ENCODE peak calls at places on chromosomes 6 and 20, in eight cellular contexts. X is skeletal muscle cell, N is AG08396, Y is IMR-90, A is trophoblast cell, K is foreskin fibroblast, Q is lower lobe of right lung, F is AML-193. M is an unnamed sample.

GRCh38 chr6:4727671-4728435 is 48.4 kb upstream of the CDYL start:
- DNase-seq in F (no peak), N (peak), Q (no peak), X (no peak), K (no peak), A (peak), Y (no peak), M (no peak)

GRCh38 chr6:10397756-10398438 is 17.0 kb downstream of the TFAP2A start:
- DNase-seq in Y (no peak), X (no peak), Q (no peak), K (no peak), A (no peak), F (no peak), N (no peak), M (no peak)

GRCh38 chr6:131524695-131525336 is 48.2 kb upstream of the ARG1 start:
- DNase-seq in F (no peak), Q (no peak), A (no peak), N (no peak), K (no peak), X (no peak), Y (no peak), M (no peak)

GRCh38 chr20:39298116-39298515 is 336.0 kb downstream of the DHX35 start:
- DNase-seq in Q (no peak), N (no peak), X (no peak), K (no peak), A (no peak), Y (no peak), F (no peak), M (no peak)

GRCh38 chr6:56820060-56820459 is 134.8 kb upstream of the BEND6 start:
- DNase-seq in Y (no peak), F (no peak), N (no peak), Q (no peak), K (no peak), X (no peak), A (peak), M (no peak)

GRCh38 chr20:34516874-34517542 is 786 bp downstream of the DYNLRB1 start:
- DNase-seq in A (peak), K (no peak), N (peak), F (peak), Y (no peak), X (no peak), Q (no peak), M (peak)

GRCh38 chr20:25549172-25549865 is 36.0 kb downstream of the NINL start:
- DNase-seq in K (no peak), A (no peak), N (no peak), F (no peak), Q (no peak), Y (no peak), X (no peak), M (no peak)

GRCh38 chr6:15248451-15249370 is 2.8 kb downstream of the JARID2 start:
- DNase-seq in X (peak), F (peak), A (peak), N (peak), K (peak), Q (peak), Y (peak), M (peak)

GRCh38 chr6:163759542-163759941 is 345.0 kb downstream of the QKI start:
- DNase-seq in Y (peak), Q (no peak), X (no peak), A (peak), N (peak), F (no peak), K (no peak), M (no peak)

GRCh38 chr20:41690702-41691101 is 72.5 kb upstream of the CHD6 start:
- DNase-seq in A (peak), F (no peak), X (no peak), K (no peak), Q (no peak), Y (no peak), N (no peak), M (no peak)

M was measured in Karpas-422.